ENCODE peak calls at places on chromosomes 4 and X, in ten cellular contexts. R is CD8-positive, alpha-beta memory T cell; U is stimulated activated CD4-positive, alpha-beta T cell treated with anti-CD3 and anti-CD28 coated beads, Interleukin-2, amount 100 ng/mL, for 24 hours; D is retina; E is left ventricle myocardium inferior; F is head of caudate nucleus; N is HTR-8/SVneo; T is T-helper 9 cell; O is stromal cell of bone marrow; Q is posterior cingulate gyrus. K is an unnamed sample.

GRCh38 chrX:80876877-80877276 is 67.2 kb upstream of the BRWD3 start:
- DNase-seq in F (no peak), T (no peak), Q (no peak), R (no peak), N (no peak), U (no peak), E (no peak), D (no peak), O (peak), K (peak)

GRCh38 chr4:119268466-119268865 is 53.5 kb downstream of the FABP2 start:
- DNase-seq in N (no peak), F (no peak), O (no peak), D (no peak), T (no peak), R (no peak), E (no peak), Q (no peak), U (no peak), K (no peak)

GRCh38 chrX:133235830-133236229 is 17.7 kb upstream of the TFDP3 start:
- DNase-seq in Q (no peak), D (no peak), F (no peak), N (no peak), U (no peak), E (no peak), T (no peak), O (no peak), R (no peak), K (no peak)

GRCh38 chr4:180615746-180616145 is 1627.5 kb upstream of the TENM3 start:
- DNase-seq in R (no peak), Q (no peak), N (no peak), O (no peak), E (no peak), T (no peak), D (no peak), U (no peak), F (no peak), K (no peak)

GRCh38 chr4:177177446-177178160 is 132.1 kb upstream of the NEIL3 start:
- DNase-seq in D (no peak), U (no peak), F (no peak), O (peak), Q (no peak), N (no peak), T (no peak), R (no peak), E (no peak), K (no peak)

GRCh38 chr4:128835498-128836222 is 26.2 kb downstream of the JADE1 start:
- DNase-seq in E (peak), O (no peak), R (no peak), T (no peak), Q (peak), N (no peak), F (peak), U (no peak), D (no peak), K (no peak)

GRCh38 chr4:65943076-65943475 is 272.8 kb upstream of the EPHA5 start:
- DNase-seq in N (peak), Q (no peak), E (no peak), T (no peak), U (no peak), D (no peak), O (no peak), F (no peak), R (no peak), K (peak)

GRCh38 chrX:30597258-30598012 is 19.9 kb upstream of the TASL start:
- DNase-seq in F (no peak), T (no peak), U (no peak), E (no peak), O (no peak), N (no peak), Q (no peak), R (no peak), D (no peak), K (no peak)

GRCh38 chr4:151641167-151641566 is 119.6 kb downstream of the GATB start:
- DNase-seq in E (no peak), U (no peak), Q (no peak), D (no peak), R (no peak), T (no peak), N (no peak), F (no peak), O (peak), K (no peak)

GRCh38 chrX:32483534-32484136 is 727.7 kb downstream of the DMD start:
- DNase-seq in E (no peak), Q (no peak), T (no peak), F (no peak), D (no peak), U (no peak), O (no peak), N (no peak), R (no peak), K (no peak)

GRCh38 chrX:106952988-106953387 is 32.8 kb downstream of the CLDN2 start:
- DNase-seq in D (no peak), T (no peak), E (no peak), F (no peak), R (no peak), U (no peak), O (no peak), N (no peak), Q (no peak), K (no peak)

GRCh38 chr4:150385606-150386005 is 196.3 kb upstream of the MAB21L2 start:
- DNase-seq in E (no peak), F (no peak), U (no peak), N (peak), O (peak), T (no peak), R (no peak), Q (no peak), D (peak), K (no peak)

GRCh38 chr4:107939307-107939706 is 8.0 kb downstream of the CYP2U1 start:
- DNase-seq in O (no peak), U (no peak), E (no peak), D (no peak), T (no peak), F (no peak), Q (no peak), R (no peak), N (no peak), K (no peak)

GRCh38 chrX:115958687-115959359 is 211.7 kb upstream of the AGTR2 start:
- DNase-seq in E (no peak), Q (no peak), O (no peak), T (no peak), D (no peak), N (no peak), F (no peak), U (no peak), R (no peak), K (no peak)

GRCh38 chr4:36243355-36244256 is 708 bp downstream of the ARAP2 start:
- DNase-seq in T (no peak), U (peak), D (peak), Q (peak), R (no peak), E (peak), F (peak), O (no peak), N (peak), K (peak)

GRCh38 chr4:47784222-47784621 is 53.6 kb downstream of the CORIN start:
- DNase-seq in O (no peak), T (no peak), N (no peak), E (no peak), F (no peak), U (no peak), R (no peak), Q (no peak), D (no peak), K (no peak)

GRCh38 chr4:6288342-6288741 is 18.7 kb downstream of the WFS1 start:
- DNase-seq in D (no peak), E (no peak), T (no peak), Q (no peak), U (no peak), N (no peak), O (no peak), R (no peak), F (no peak), K (no peak)

GRCh38 chrX:43836435-43837184 is 45.6 kb downstream of the MAOB start:
- DNase-seq in F (no peak), T (no peak), N (no peak), O (no peak), E (no peak), R (no peak), D (peak), U (no peak), Q (no peak), K (peak)

GRCh38 chrX:45771560-45772340 is 571.1 kb upstream of the DIPK2B start:
- DNase-seq in D (no peak), Q (no peak), O (no peak), E (peak), R (peak), N (no peak), U (peak), T (peak), F (no peak), K (no peak)

GRCh38 chr4:22129454-22130075 is 181.0 kb upstream of the KCNIP4 start:
- DNase-seq in N (peak), E (no peak), Q (no peak), D (peak), F (peak), R (no peak), U (peak), T (no peak), O (peak), K (peak)

GRCh38 chr4:76622126-76622525 is 187.1 kb downstream of the SHROOM3 start:
- DNase-seq in O (no peak), F (no peak), Q (no peak), N (no peak), E (no peak), T (no peak), U (no peak), R (no peak), D (no peak), K (no peak)

GRCh38 chr4:144712775-144713174 is 66.8 kb downstream of the HHIP start:
- DNase-seq in Q (no peak), T (no peak), F (no peak), R (no peak), U (no peak), O (no peak), E (no peak), N (no peak), D (no peak), K (no peak)

GRCh38 chr4:48169636-48170035 is 35.6 kb upstream of the TXK start:
- DNase-seq in R (no peak), F (no peak), N (no peak), D (no peak), O (no peak), T (no peak), Q (no peak), U (no peak), E (no peak), K (no peak)

GRCh38 chr4:173736840-173737239 is 206.8 kb upstream of the HAND2 start:
- DNase-seq in R (no peak), O (no peak), N (no peak), U (no peak), E (no peak), T (no peak), F (no peak), D (no peak), Q (no peak), K (no peak)

GRCh38 chr4:112567536-112567935 is 51.6 kb upstream of the NEUROG2 start:
- DNase-seq in D (no peak), T (no peak), U (no peak), F (no peak), N (no peak), E (no peak), Q (no peak), O (no peak), R (no peak), K (no peak)

GRCh38 chrX:69321789-69322188 is 156.5 kb upstream of the PJA1 start:
- DNase-seq in F (no peak), U (no peak), O (no peak), R (no peak), Q (no peak), E (no peak), N (no peak), T (no peak), D (no peak), K (no peak)

GRCh38 chrX:37476571-37477188 is 94.8 kb upstream of the LANCL3 start:
- DNase-seq in N (no peak), O (no peak), F (no peak), Q (no peak), D (no peak), E (no peak), R (no peak), U (no peak), T (no peak), K (no peak)

GRCh38 chr4:185209031-185209851 is at the start of gene SNX25:
- DNase-seq in O (no peak), N (peak), E (peak), T (peak), U (peak), Q (peak), D (peak), F (peak), R (peak), K (peak)

GRCh38 chr4:163087805-163088204 is 78.9 kb downstream of the NAF1 start:
- DNase-seq in D (no peak), F (no peak), T (no peak), E (no peak), R (no peak), N (no peak), U (no peak), Q (no peak), O (no peak), K (no peak)

GRCh38 chr4:760616-761015 is 55.0 kb downstream of the PCGF3 start:
- DNase-seq in E (no peak), D (no peak), T (no peak), Q (no peak), R (no peak), F (no peak), N (no peak), O (no peak), U (no peak), K (no peak)

GRCh38 chr4:54716478-54717065 is 58.8 kb downstream of the KIT start:
- DNase-seq in O (no peak), F (no peak), D (no peak), T (no peak), Q (no peak), R (no peak), N (no peak), U (no peak), E (no peak), K (no peak)

GRCh38 chr4:82401600-82401999 is 27.8 kb upstream of the HNRNPD start:
- DNase-seq in F (no peak), T (no peak), N (no peak), E (no peak), R (no peak), O (no peak), Q (no peak), D (no peak), U (no peak), K (no peak)

GRCh38 chr4:1752284-1753041 is 31.1 kb downstream of the TACC3 start:
- DNase-seq in E (no peak), O (peak), D (no peak), Q (no peak), R (no peak), T (no peak), U (peak), N (no peak), F (no peak), K (no peak)

GRCh38 chr4:16894406-16894805 is 4.0 kb downstream of the LDB2 start:
- DNase-seq in O (no peak), N (no peak), D (no peak), E (no peak), Q (no peak), F (no peak), T (no peak), U (no peak), R (no peak), K (no peak)

GRCh38 chrX:132953358-132953757 is 5.1 kb downstream of the HS6ST2 start:
- DNase-seq in Q (no peak), U (no peak), D (no peak), F (no peak), R (no peak), T (no peak), E (no peak), O (no peak), N (no peak), K (no peak)

GRCh38 chr4:146949559-146949958 is 3.9 kb upstream of the TTC29 start:
- DNase-seq in N (no peak), Q (no peak), R (no peak), E (no peak), U (no peak), D (no peak), F (no peak), T (no peak), O (no peak), K (no peak)

GRCh38 chr4:52825311-52826090 is 36.6 kb upstream of the RASL11B start:
- DNase-seq in T (no peak), N (no peak), O (no peak), E (no peak), D (no peak), R (no peak), F (no peak), Q (no peak), U (no peak), K (no peak)

GRCh38 chrX:153209347-153209746 is 30.3 kb downstream of the MAGEA1 start:
- DNase-seq in F (no peak), T (no peak), E (no peak), O (no peak), N (no peak), U (no peak), R (no peak), Q (no peak), D (no peak), K (no peak)

GRCh38 chrX:54710920-54711319 is 87.1 kb downstream of the ITIH6 start:
- DNase-seq in N (no peak), E (no peak), D (no peak), Q (no peak), U (no peak), F (no peak), O (no peak), R (no peak), T (no peak), K (no peak)

K was measured in neuronal stem cell.